ENCODE peak calls at places on chromosomes 4 and X, in ten cellular contexts. V, C, L, D, H, R, K, T, N and A are unnamed samples.

GRCh38 chr4:23741586-23742240 is 148.1 kb downstream of the PPARGC1A start:
- DNase-seq in V (no peak), C (no peak), L (no peak), D (no peak), H (no peak), R (no peak), K (no peak), T (no peak), N (no peak), A (no peak)

GRCh38 chr4:155780773-155781172 is 22.0 kb downstream of the GUCY1B1 start:
- DNase-seq in V (no peak), C (no peak), L (no peak), D (no peak), H (no peak), R (no peak), K (peak; percentile 78), T (no peak), N (no peak), A (no peak)

GRCh38 chr4:31169851-31170250 is 449.7 kb downstream of the PCDH7 start:
- DNase-seq in V (no peak), C (no peak), L (no peak), D (no peak), H (no peak), R (no peak), K (no peak), T (no peak), N (no peak), A (no peak)

GRCh38 chr4:69823481-69824186 is 36.3 kb downstream of the SULT1E1 start:
- DNase-seq in V (peak; percentile 60), C (peak; percentile 25), L (no peak), D (no peak), H (peak; percentile 27), R (peak; percentile 41), K (peak; percentile 6), T (no peak), N (no peak), A (no peak)

GRCh38 chrX:150902434-150903109 is 4.1 kb upstream of the CD99L2 start:
- DNase-seq in V (no peak), C (no peak), L (no peak), D (no peak), H (no peak), R (no peak), K (no peak), T (no peak), N (no peak), A (no peak)

GRCh38 chrX:115898382-115899001 is 272.1 kb upstream of the AGTR2 start:
- DNase-seq in V (no peak), C (no peak), L (peak; percentile 25), D (no peak), H (no peak), R (peak; percentile 63), K (peak; percentile 29), T (peak; percentile 55), N (peak; percentile 21), A (no peak)

GRCh38 chrX:3651272-3651671 is 62.2 kb downstream of the PRKX start:
- DNase-seq in V (peak; percentile 36), C (no peak), L (peak; percentile 17), D (no peak), H (no peak), R (peak; percentile 29), K (peak; percentile 49), T (no peak), N (no peak), A (no peak)

GRCh38 chr4:152847376-152847775 is 67.6 kb downstream of the ARFIP1 start:
- DNase-seq in V (no peak), C (no peak), L (no peak), D (no peak), H (no peak), R (no peak), K (no peak), T (no peak), N (no peak), A (no peak)

GRCh38 chr4:1192091-1192492 is 19.7 kb upstream of the SPON2 start:
- DNase-seq in V (peak; percentile 94), C (peak; percentile 90), L (no peak), D (peak; percentile 88), H (no peak), R (peak; percentile 4), K (peak; percentile 99), T (peak; percentile 88), N (no peak), A (no peak)

GRCh38 chrX:149877636-149878035 is 3.3 kb upstream of the MAGEA8 start:
- DNase-seq in V (peak; percentile 25), C (no peak), L (no peak), D (no peak), H (no peak), R (no peak), K (no peak), T (no peak), N (no peak), A (no peak)

GRCh38 chrX:145773006-145773405 is 44.6 kb upstream of the SLITRK2 start:
- DNase-seq in V (no peak), C (no peak), L (no peak), D (no peak), H (no peak), R (no peak), K (no peak), T (no peak), N (no peak), A (no peak)

GRCh38 chr4:55397521-55398321 is 2.0 kb downstream of the TMEM165 start:
- DNase-seq in V (no peak), C (no peak), L (no peak), D (no peak), H (no peak), R (peak; percentile 76), K (peak; percentile 90), T (no peak), N (no peak), A (no peak)

DNA sequence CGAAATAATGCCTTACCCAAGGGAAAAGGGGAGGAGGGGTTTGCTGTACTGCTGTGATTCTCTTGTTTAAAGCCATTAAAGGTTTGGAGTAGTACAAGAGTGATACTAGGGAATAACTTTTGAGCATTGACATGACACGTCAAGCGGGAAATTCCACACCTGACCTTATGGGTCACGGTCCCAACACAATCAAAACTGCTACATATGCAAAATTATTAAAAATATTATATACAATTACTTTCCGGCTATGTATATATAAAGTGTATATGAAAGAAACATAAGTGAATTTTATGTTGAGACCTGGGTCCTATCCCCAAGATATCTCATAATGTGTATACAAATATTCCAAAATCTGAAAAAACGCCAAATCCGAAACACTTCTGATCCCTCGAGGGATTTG is 21.0 kb downstream of the FNIP2 start:
- DNase-seq in V (no peak), C (no peak), L (no peak), D (no peak), H (no peak), R (no peak), K (no peak), T (no peak), N (no peak), A (no peak)
- TF ChIP-seq CTCF in V (no peak), C (no peak), L (no peak), D (no peak), H (no peak), R (no peak), K (no peak), T (no peak), N (no peak), A (no peak)

GRCh38 chr4:16278178-16278577 is 51.9 kb upstream of the TAPT1 start:
- DNase-seq in V (no peak), C (no peak), L (no peak), D (no peak), H (no peak), R (peak; percentile 25), K (no peak), T (no peak), N (no peak), A (no peak)
- TF ChIP-seq CTCF in V (no peak), C (no peak), L (no peak), D (no peak), H (no peak), R (peak; percentile 44), K (peak; percentile 42), T (no peak), N (no peak), A (no peak)

GRCh38 chr4:77025643-77026321 is 50.0 kb downstream of the CCNI start:
- DNase-seq in V (no peak), C (no peak), L (peak; percentile 40), D (no peak), H (no peak), R (no peak), K (peak; percentile 50), T (no peak), N (no peak), A (no peak)

GRCh38 chr4:77021614-77022089 is 54.1 kb downstream of the CCNI start:
- DNase-seq in V (peak; percentile 80), C (peak; percentile 63), L (no peak), D (no peak), H (no peak), R (peak; percentile 40), K (peak; percentile 90), T (peak; percentile 51), N (no peak), A (no peak)

GRCh38 chr4:77020017-77020416 is 55.8 kb downstream of the CCNI start:
- DNase-seq in V (no peak), C (no peak), L (no peak), D (no peak), H (no peak), R (no peak), K (no peak), T (no peak), N (no peak), A (no peak)

GRCh38 chr4:77023920-77024319 is 51.9 kb downstream of the CCNI start:
- DNase-seq in V (no peak), C (no peak), L (no peak), D (no peak), H (no peak), R (no peak), K (no peak), T (no peak), N (no peak), A (no peak)

GRCh38 chr4:77022581-77023133 is 53.1 kb downstream of the CCNI start:
- DNase-seq in V (peak; percentile 71), C (no peak), L (no peak), D (no peak), H (no peak), R (no peak), K (peak; percentile 81), T (no peak), N (no peak), A (no peak)
- TF ChIP-seq CTCF in V (peak; percentile 29), C (no peak), L (no peak), D (no peak), H (no peak), R (no peak), K (no peak), T (no peak), N (no peak), A (no peak)

DNA sequence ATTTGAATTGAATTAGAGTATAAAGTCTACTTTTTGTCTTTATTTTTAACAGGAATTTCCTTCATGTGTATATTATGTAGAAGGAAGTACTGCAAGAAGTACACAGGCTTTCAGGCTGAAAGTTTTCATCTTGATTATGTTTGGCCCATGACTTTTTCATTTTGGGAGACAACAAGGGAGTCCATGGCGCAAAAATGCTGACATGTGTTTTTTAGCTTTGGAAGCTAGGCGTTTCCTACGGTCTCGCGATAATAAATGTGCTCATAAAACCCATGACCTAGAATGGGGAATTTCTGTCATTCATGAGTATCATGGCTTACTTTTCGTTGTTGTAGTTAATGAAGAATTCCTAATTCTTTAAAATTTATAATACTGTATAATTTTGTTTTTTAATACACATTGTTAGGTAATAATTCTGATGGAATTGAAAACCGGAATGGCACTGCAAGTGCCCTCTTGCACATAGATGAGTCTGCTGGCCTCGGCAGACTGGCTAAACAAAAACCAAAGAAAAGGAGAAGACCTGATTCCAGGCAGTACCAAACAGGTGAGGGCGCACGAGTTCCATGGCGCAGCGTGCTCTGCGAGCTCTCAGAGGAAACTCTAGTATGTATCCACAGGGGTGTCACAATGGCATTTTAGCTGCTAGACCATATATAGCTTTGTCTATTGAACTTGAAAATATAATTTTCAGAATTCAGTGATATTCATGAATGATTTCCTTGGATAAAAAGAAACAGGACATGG is 59.1 kb downstream of the ZFX start:
- DNase-seq in V (no peak), C (no peak), L (no peak), D (no peak), H (no peak), R (no peak), K (no peak), T (no peak), N (no peak), A (no peak)
- TF ChIP-seq CTCF in V (no peak), C (no peak), L (no peak), D (no peak), H (no peak), R (no peak), K (no peak), T (no peak), N (no peak), A (no peak)